ENCODE peak calls at places on chromosomes 2 and 18, in six cellular contexts. One of them, this sample, is unnamed.

GRCh38 chr2:43269074-43269572 is 42.7 kb upstream of the ZFP36L2 start:
- DNase-seq in EL: peak
- DNase-seq in IMR-90: peak
- DNase-seq in stimulated activated CD4-positive, alpha-beta T cell treated with anti-CD3 and anti-CD28 coated beads, Interleukin-2, amount 100 ng/mL, for 48 hours: no peak
- DNase-seq in EH: peak
- DNase-seq in cerebellar nuclear complex: no peak
- DNase-seq in this sample: peak

GRCh38 chr18:38368886-38369285 is 803.3 kb upstream of the CELF4 start:
- DNase-seq in EL: no peak
- DNase-seq in IMR-90: no peak
- DNase-seq in stimulated activated CD4-positive, alpha-beta T cell treated with anti-CD3 and anti-CD28 coated beads, Interleukin-2, amount 100 ng/mL, for 48 hours: no peak
- DNase-seq in EH: no peak
- DNase-seq in cerebellar nuclear complex: no peak
- DNase-seq in this sample: peak

GRCh38 chr2:166539340-166540162 is 45.5 kb upstream of the SCN7A start:
- DNase-seq in EL: peak
- DNase-seq in IMR-90: peak
- DNase-seq in stimulated activated CD4-positive, alpha-beta T cell treated with anti-CD3 and anti-CD28 coated beads, Interleukin-2, amount 100 ng/mL, for 48 hours: peak
- DNase-seq in EH: peak
- DNase-seq in cerebellar nuclear complex: no peak
- DNase-seq in this sample: peak

GRCh38 chr2:226756131-226756530 is 43.5 kb downstream of the IRS1 start:
- DNase-seq in EL: peak
- DNase-seq in IMR-90: peak
- DNase-seq in stimulated activated CD4-positive, alpha-beta T cell treated with anti-CD3 and anti-CD28 coated beads, Interleukin-2, amount 100 ng/mL, for 48 hours: no peak
- DNase-seq in EH: peak
- DNase-seq in cerebellar nuclear complex: no peak
- DNase-seq in this sample: peak

GRCh38 chr2:203790134-203790533 is 77.4 kb upstream of the CTLA4 start:
- DNase-seq in EL: peak
- DNase-seq in IMR-90: peak
- DNase-seq in stimulated activated CD4-positive, alpha-beta T cell treated with anti-CD3 and anti-CD28 coated beads, Interleukin-2, amount 100 ng/mL, for 48 hours: no peak
- DNase-seq in EH: peak
- DNase-seq in cerebellar nuclear complex: no peak
- DNase-seq in this sample: no peak

GRCh38 chr2:145096582-145096981 is 576.7 kb upstream of the ZEB2 start:
- DNase-seq in EL: peak
- DNase-seq in IMR-90: peak
- DNase-seq in stimulated activated CD4-positive, alpha-beta T cell treated with anti-CD3 and anti-CD28 coated beads, Interleukin-2, amount 100 ng/mL, for 48 hours: no peak
- DNase-seq in EH: peak
- DNase-seq in cerebellar nuclear complex: no peak
- DNase-seq in this sample: no peak

GRCh38 chr2:97713296-97714083 is at the start of gene ZAP70:
- DNase-seq in EL: no peak
- DNase-seq in IMR-90: no peak
- DNase-seq in stimulated activated CD4-positive, alpha-beta T cell treated with anti-CD3 and anti-CD28 coated beads, Interleukin-2, amount 100 ng/mL, for 48 hours: no peak
- DNase-seq in EH: no peak
- DNase-seq in cerebellar nuclear complex: no peak
- DNase-seq in this sample: no peak

GRCh38 chr2:40760071-40760666 is 308.3 kb upstream of the SLC8A1 start:
- DNase-seq in EL: peak
- DNase-seq in IMR-90: peak
- DNase-seq in stimulated activated CD4-positive, alpha-beta T cell treated with anti-CD3 and anti-CD28 coated beads, Interleukin-2, amount 100 ng/mL, for 48 hours: no peak
- DNase-seq in EH: peak
- DNase-seq in cerebellar nuclear complex: no peak
- DNase-seq in this sample: peak

GRCh38 chr2:165833156-165833555 is 39.1 kb upstream of the GALNT3 start:
- DNase-seq in EL: peak
- DNase-seq in IMR-90: peak
- DNase-seq in stimulated activated CD4-positive, alpha-beta T cell treated with anti-CD3 and anti-CD28 coated beads, Interleukin-2, amount 100 ng/mL, for 48 hours: no peak
- DNase-seq in EH: peak
- DNase-seq in cerebellar nuclear complex: no peak
- DNase-seq in this sample: peak

GRCh38 chr18:39057423-39058057 is 1491.9 kb upstream of the CELF4 start:
- DNase-seq in EL: peak
- DNase-seq in IMR-90: peak
- DNase-seq in stimulated activated CD4-positive, alpha-beta T cell treated with anti-CD3 and anti-CD28 coated beads, Interleukin-2, amount 100 ng/mL, for 48 hours: no peak
- DNase-seq in EH: no peak
- DNase-seq in cerebellar nuclear complex: no peak
- DNase-seq in this sample: peak

GRCh38 chr2:149819356-149819957 is 231.9 kb upstream of the MMADHC start:
- DNase-seq in EL: no peak
- DNase-seq in IMR-90: no peak
- DNase-seq in stimulated activated CD4-positive, alpha-beta T cell treated with anti-CD3 and anti-CD28 coated beads, Interleukin-2, amount 100 ng/mL, for 48 hours: no peak
- DNase-seq in EH: no peak
- DNase-seq in cerebellar nuclear complex: no peak
- DNase-seq in this sample: no peak

GRCh38 chr2:40556739-40557138 is 104.8 kb upstream of the SLC8A1 start:
- DNase-seq in EL: no peak
- DNase-seq in IMR-90: peak
- DNase-seq in stimulated activated CD4-positive, alpha-beta T cell treated with anti-CD3 and anti-CD28 coated beads, Interleukin-2, amount 100 ng/mL, for 48 hours: no peak
- DNase-seq in EH: peak
- DNase-seq in cerebellar nuclear complex: no peak
- DNase-seq in this sample: peak

GRCh38 chr2:126658910-126659613 is 3.1 kb downstream of the GYPC start:
- DNase-seq in EL: peak
- DNase-seq in IMR-90: peak
- DNase-seq in stimulated activated CD4-positive, alpha-beta T cell treated with anti-CD3 and anti-CD28 coated beads, Interleukin-2, amount 100 ng/mL, for 48 hours: no peak
- DNase-seq in EH: peak
- DNase-seq in cerebellar nuclear complex: no peak
- DNase-seq in this sample: peak

GRCh38 chr2:224584768-224585204 is 377 bp downstream of the CUL3 start:
- DNase-seq in EL: peak
- DNase-seq in IMR-90: no peak
- DNase-seq in stimulated activated CD4-positive, alpha-beta T cell treated with anti-CD3 and anti-CD28 coated beads, Interleukin-2, amount 100 ng/mL, for 48 hours: peak
- DNase-seq in EH: peak
- DNase-seq in cerebellar nuclear complex: no peak
- DNase-seq in this sample: peak

GRCh38 chr2:101741775-101742520 is 44.4 kb downstream of the MAP4K4 start:
- DNase-seq in EL: no peak
- DNase-seq in IMR-90: no peak
- DNase-seq in stimulated activated CD4-positive, alpha-beta T cell treated with anti-CD3 and anti-CD28 coated beads, Interleukin-2, amount 100 ng/mL, for 48 hours: no peak
- DNase-seq in EH: no peak
- DNase-seq in cerebellar nuclear complex: no peak
- DNase-seq in this sample: peak

GRCh38 chr18:34261865-34262780 is 37.4 kb upstream of the NOL4 start:
- DNase-seq in EL: no peak
- DNase-seq in IMR-90: no peak
- DNase-seq in stimulated activated CD4-positive, alpha-beta T cell treated with anti-CD3 and anti-CD28 coated beads, Interleukin-2, amount 100 ng/mL, for 48 hours: no peak
- DNase-seq in EH: no peak
- DNase-seq in cerebellar nuclear complex: no peak
- DNase-seq in this sample: no peak

GRCh38 chr2:202494300-202494699 is 118.2 kb downstream of the BMPR2 start:
- DNase-seq in EL: peak
- DNase-seq in IMR-90: peak
- DNase-seq in stimulated activated CD4-positive, alpha-beta T cell treated with anti-CD3 and anti-CD28 coated beads, Interleukin-2, amount 100 ng/mL, for 48 hours: no peak
- DNase-seq in EH: peak
- DNase-seq in cerebellar nuclear complex: no peak
- DNase-seq in this sample: peak

GRCh38 chr2:219664958-219665357 is 37.5 kb downstream of the SLC4A3 start:
- DNase-seq in EL: no peak
- DNase-seq in IMR-90: peak
- DNase-seq in stimulated activated CD4-positive, alpha-beta T cell treated with anti-CD3 and anti-CD28 coated beads, Interleukin-2, amount 100 ng/mL, for 48 hours: no peak
- DNase-seq in EH: peak
- DNase-seq in cerebellar nuclear complex: no peak
- DNase-seq in this sample: peak